ENCODE peak calls at places on chromosomes 13 and 19, in six cellular contexts. Q is HCT116, E is HepG2, Z is K562, F is H1, O is GM12878. X is an unnamed sample. For H3K4me1, the result is how much of the 10 kb centered on the place peaks cover.

GRCh38 chr19:872266-872951 is 12.9 kb downstream of the CFD start:
- DNase-seq in E (no peak), Z (peak), Q (peak), F (no peak), O (peak), X (peak)

GRCh38 chr13:89205856-89206255 is 1534.7 kb downstream of the SLITRK5 start:
- DNase-seq in E (no peak), O (no peak), Z (no peak), Q (no peak), F (no peak), X (no peak)

GRCh38 chr13:38674208-38674607 is 12.7 kb upstream of the FREM2 start:
- DNase-seq in Z (no peak), Q (no peak), F (no peak), E (no peak), O (no peak), X (no peak)

GRCh38 chr19:10230155-10230903 is 802 bp downstream of the S1PR2 start:
- DNase-seq in O (no peak), F (no peak), E (no peak), Q (no peak), Z (peak), X (no peak)

GRCh38 chr19:14632286-14632685 is 42.4 kb downstream of the ADGRE3 start:
- DNase-seq in E (peak), F (no peak), Z (peak), O (peak), Q (peak), X (peak)

GRCh38 chr13:110506859-110507566 is 54.5 kb downstream of the RAB20 start:
- DNase-seq in E (no peak), F (no peak), Z (peak), Q (no peak), O (no peak), X (peak)

GRCh38 chr13:36774895-36775294 is 44.1 kb upstream of the RFXAP start:
- DNase-seq in F (no peak), E (no peak), O (no peak), Z (no peak), Q (no peak), X (peak)

GRCh38 chr13:59352600-59352999 is 811.1 kb downstream of the DIAPH3 start:
- DNase-seq in F (no peak), E (peak), Z (no peak), Q (no peak), O (no peak), X (no peak)

GRCh38 chr13:91017031-91017668 is 330.3 kb upstream of the MIR17HG start:
- DNase-seq in E (no peak), Z (peak), O (peak), F (peak), Q (peak), X (peak)

GRCh38 chr13:110444226-110444653 is 117.3 kb downstream of the RAB20 start:
- DNase-seq in O (no peak), E (no peak), Z (no peak), Q (peak), F (no peak), X (no peak)

GRCh38 chr19:48090281-48090802 is 20.3 kb downstream of the PLA2G4C start:
- DNase-seq in F (no peak), E (no peak), O (no peak), Q (no peak), Z (no peak), X (no peak)

GRCh38 chr13:108342369-108343289 is 73.1 kb downstream of the TNFSF13B start:
- DNase-seq in Z (no peak), F (no peak), Q (peak), E (peak), O (peak), X (peak)

GRCh38 chr19:51546650-51547396 is 15.4 kb upstream of the SIGLEC6 start:
- DNase-seq in O (no peak), F (no peak), Z (peak), E (no peak), Q (no peak), X (peak)

GRCh38 chr13:95643814-95644598 is 500 bp downstream of the DZIP1 start:
- DNase-seq in Z (no peak), E (peak), F (no peak), O (no peak), Q (no peak), X (peak)

GRCh38 chr13:30664689-30665088 is 47.0 kb downstream of the USPL1 start:
- DNase-seq in O (no peak), F (no peak), Q (no peak), Z (no peak), E (no peak), X (no peak)

DNA sequence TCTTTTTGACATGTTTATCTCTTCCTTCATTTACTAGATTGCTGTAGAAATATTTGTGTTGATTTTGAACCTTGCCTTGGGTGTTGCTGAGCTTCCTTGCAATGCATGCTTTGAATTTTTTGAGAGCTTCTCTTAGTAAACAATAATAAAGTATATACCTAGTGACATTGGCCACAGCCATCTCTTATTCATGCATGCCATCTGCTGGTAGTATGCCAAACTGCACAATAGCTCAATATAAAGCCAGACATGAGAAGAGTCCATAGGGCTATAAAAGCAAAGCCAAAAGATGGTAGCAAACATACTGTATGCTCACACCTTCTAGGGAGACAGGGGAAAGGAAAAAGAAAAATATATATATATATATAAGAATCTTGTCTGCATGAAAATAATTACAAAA is 18.9 kb upstream of the ZSCAN5A start:
- DNase-seq in F (no peak), Z (peak), O (no peak), Q (peak), E (peak), X (peak)
- TF ChIP-seq POLR2A in F (no peak), Z (no peak), O (no peak), Q (no peak), E (no peak), X (no peak)

GRCh38 chr19:36245210-36246005 is 30.5 kb downstream of the ZNF146 start:
- DNase-seq in Z (no peak), Q (no peak), O (no peak), E (no peak), F (peak), X (no peak)
- TF ChIP-seq EZH2 in Z (no peak), Q (no peak), O (no peak), E (no peak), F (no peak), X (peak)

GRCh38 chr19:54204767-54205468 is 4.3 kb downstream of the RPS9 start:
- DNase-seq in O (no peak), E (no peak), F (no peak), Z (no peak), Q (no peak), X (no peak)

GRCh38 chr19:54203151-54203611 is 2.5 kb downstream of the RPS9 start:
- DNase-seq in Q (no peak), F (no peak), E (peak), O (no peak), Z (no peak), X (no peak)

GRCh38 chr19:54201172-54201701 is 579 bp downstream of the RPS9 start:
- DNase-seq in Z (peak), E (no peak), Q (no peak), O (no peak), F (no peak), X (no peak)

GRCh38 chr19:54199401-54199800 is 1.3 kb upstream of the RPS9 start:
- DNase-seq in Z (no peak), F (no peak), Q (no peak), O (no peak), E (no peak), X (no peak)

DNA sequence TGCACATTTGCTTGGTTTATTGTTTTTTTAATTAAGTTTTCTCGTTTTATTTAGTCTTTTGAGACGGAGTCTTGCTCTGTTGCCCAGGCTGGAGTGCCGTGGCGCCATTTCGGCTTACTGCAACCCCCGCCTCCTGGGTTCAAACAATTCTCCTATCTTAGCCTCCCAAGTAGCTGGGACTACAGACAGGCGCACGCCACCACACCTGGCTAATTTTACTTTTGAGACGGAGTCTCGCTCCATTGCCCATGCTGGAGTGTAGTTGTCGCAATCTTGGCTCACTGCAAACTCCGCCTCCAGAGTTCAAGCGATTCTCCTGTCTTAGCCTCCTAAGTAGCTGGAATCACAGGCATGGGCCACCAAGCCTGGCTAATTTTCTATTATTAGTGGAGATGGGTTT is 1.3 kb downstream of the RPS9 start:
- DNase-seq in E (no peak), F (no peak), Q (no peak), O (no peak), Z (no peak), X (no peak)
- H3K4me1 ChIP-seq in E (half or more), F (under half), Q (under half), O (under half), Z (under half), X (under half)

GRCh38 chr19:3572855-3573161 is at the start of gene HMG20B:
- DNase-seq in F (no peak), E (no peak), O (no peak), Z (peak), Q (no peak), X (no peak)
- TF ChIP-seq POLR2A in F (peak), E (no peak), O (peak), Z (no peak), Q (no peak), X (no peak)

DNA sequence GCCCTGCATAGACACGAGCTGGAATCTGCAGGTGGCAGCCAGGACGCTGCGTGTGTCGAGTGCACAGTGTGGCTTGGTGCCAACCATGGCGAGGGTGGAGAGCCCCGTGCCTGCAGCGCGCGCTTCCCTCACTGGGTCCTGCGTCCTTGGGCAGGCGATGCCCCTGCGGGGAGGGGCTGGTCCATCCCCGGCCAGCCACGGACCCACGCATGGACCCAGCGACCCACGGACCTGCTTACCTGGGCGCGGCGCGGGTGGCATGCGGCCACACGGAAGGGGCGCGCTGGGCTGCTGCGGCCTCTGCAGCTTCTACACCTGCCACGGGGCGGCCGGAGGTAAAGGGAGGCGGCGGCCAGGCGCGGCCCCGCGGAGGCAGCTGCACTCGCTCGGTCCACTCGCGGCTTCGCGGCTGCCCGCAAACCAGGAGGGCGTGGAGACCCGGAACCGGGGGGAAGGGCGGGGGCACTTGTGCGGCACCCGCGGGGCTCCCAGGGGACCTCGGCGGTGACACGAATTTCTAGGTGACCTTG is 569 bp upstream of the MCF2L start:
- DNase-seq in O (no peak), F (no peak), Q (no peak), Z (no peak), E (no peak), X (no peak)
- TF ChIP-seq EZH2 in O (no peak), F (peak), Q (no peak), Z (no peak), E (no peak), X (peak)

GRCh38 chr19:8454218-8454617 is 9.4 kb downstream of the HNRNPM start:
- DNase-seq in O (no peak), F (no peak), Z (no peak), Q (no peak), E (no peak), X (peak)
- H3K4me1 ChIP-seq in O (under half), F (under half), Z (under half), Q (under half), E (half or more), X (under half)

X was measured in endothelial cell of umbilical vein.